ENCODE peak calls at places on chromosomes 6 and 20, in six cellular contexts. One of them, this sample, is unnamed.

GRCh38 chr20:19974621-19975435 is 42.3 kb upstream of the NAA20 start:
- DNase-seq in fibroblast of pulmonary artery: peak
- DNase-seq in GM20000: no peak
- DNase-seq in left ventricle myocardium inferior: peak
- DNase-seq in GM13977: no peak
- DNase-seq in upper lobe of right lung: peak
- DNase-seq in this sample: no peak

GRCh38 chr6:139452176-139452876 is 77.9 kb upstream of the CITED2 start:
- DNase-seq in fibroblast of pulmonary artery: peak
- DNase-seq in GM20000: no peak
- DNase-seq in left ventricle myocardium inferior: no peak
- DNase-seq in GM13977: no peak
- DNase-seq in upper lobe of right lung: no peak
- DNase-seq in this sample: no peak

GRCh38 chr6:133548409-133548808 is 307.3 kb downstream of the EYA4 start:
- DNase-seq in fibroblast of pulmonary artery: peak
- DNase-seq in GM20000: no peak
- DNase-seq in left ventricle myocardium inferior: no peak
- DNase-seq in GM13977: no peak
- DNase-seq in upper lobe of right lung: no peak
- DNase-seq in this sample: no peak

GRCh38 chr6:122153530-122153929 is 245.9 kb upstream of the HSF2 start:
- DNase-seq in fibroblast of pulmonary artery: no peak
- DNase-seq in GM20000: no peak
- DNase-seq in left ventricle myocardium inferior: no peak
- DNase-seq in GM13977: no peak
- DNase-seq in upper lobe of right lung: no peak
- DNase-seq in this sample: no peak

GRCh38 chr20:60632420-60633262 is 619.4 kb upstream of the CDH4 start:
- DNase-seq in fibroblast of pulmonary artery: no peak
- DNase-seq in GM20000: no peak
- DNase-seq in left ventricle myocardium inferior: no peak
- DNase-seq in GM13977: no peak
- DNase-seq in upper lobe of right lung: no peak
- DNase-seq in this sample: no peak

GRCh38 chr6:87366428-87366827 is 21.8 kb downstream of the C6orf163 start:
- DNase-seq in fibroblast of pulmonary artery: peak
- DNase-seq in GM20000: no peak
- DNase-seq in left ventricle myocardium inferior: no peak
- DNase-seq in GM13977: no peak
- DNase-seq in upper lobe of right lung: no peak
- DNase-seq in this sample: no peak

GRCh38 chr6:134074151-134074712 is 21.8 kb upstream of the SLC2A12 start:
- DNase-seq in fibroblast of pulmonary artery: peak
- DNase-seq in GM20000: no peak
- DNase-seq in left ventricle myocardium inferior: no peak
- DNase-seq in GM13977: no peak
- DNase-seq in upper lobe of right lung: no peak
- DNase-seq in this sample: no peak

GRCh38 chr6:159066479-159066878 is 21.7 kb upstream of the TAGAP start:
- DNase-seq in fibroblast of pulmonary artery: no peak
- DNase-seq in GM20000: no peak
- DNase-seq in left ventricle myocardium inferior: no peak
- DNase-seq in GM13977: no peak
- DNase-seq in upper lobe of right lung: no peak
- DNase-seq in this sample: no peak

GRCh38 chr6:111248789-111249188 is 161.5 kb downstream of the SLC16A10 start:
- DNase-seq in fibroblast of pulmonary artery: no peak
- DNase-seq in GM20000: no peak
- DNase-seq in left ventricle myocardium inferior: no peak
- DNase-seq in GM13977: no peak
- DNase-seq in upper lobe of right lung: no peak
- DNase-seq in this sample: no peak

GRCh38 chr6:151313060-151313459 is 73.3 kb downstream of the AKAP12 start:
- DNase-seq in fibroblast of pulmonary artery: peak
- DNase-seq in GM20000: no peak
- DNase-seq in left ventricle myocardium inferior: no peak
- DNase-seq in GM13977: no peak
- DNase-seq in upper lobe of right lung: no peak
- DNase-seq in this sample: no peak

GRCh38 chr6:23181301-23182110 is 612.1 kb downstream of the HDGFL1 start:
- DNase-seq in fibroblast of pulmonary artery: no peak
- DNase-seq in GM20000: no peak
- DNase-seq in left ventricle myocardium inferior: no peak
- DNase-seq in GM13977: no peak
- DNase-seq in upper lobe of right lung: no peak
- DNase-seq in this sample: no peak

GRCh38 chr20:10263385-10264165 is 44.9 kb downstream of the SNAP25 start:
- DNase-seq in fibroblast of pulmonary artery: no peak
- DNase-seq in GM20000: no peak
- DNase-seq in left ventricle myocardium inferior: no peak
- DNase-seq in GM13977: no peak
- DNase-seq in upper lobe of right lung: no peak
- DNase-seq in this sample: no peak

GRCh38 chr6:87718662-87719433 is 16.8 kb upstream of the AKIRIN2 start:
- DNase-seq in fibroblast of pulmonary artery: peak
- DNase-seq in GM20000: no peak
- DNase-seq in left ventricle myocardium inferior: no peak
- DNase-seq in GM13977: no peak
- DNase-seq in upper lobe of right lung: no peak
- DNase-seq in this sample: no peak

GRCh38 chr6:169457762-169458161 is 204.1 kb upstream of the THBS2 start:
- DNase-seq in fibroblast of pulmonary artery: no peak
- DNase-seq in GM20000: no peak
- DNase-seq in left ventricle myocardium inferior: no peak
- DNase-seq in GM13977: no peak
- DNase-seq in upper lobe of right lung: no peak
- DNase-seq in this sample: no peak

GRCh38 chr6:141056945-141057635 is 1075.6 kb upstream of the GJE1 start:
- DNase-seq in fibroblast of pulmonary artery: peak
- DNase-seq in GM20000: no peak
- DNase-seq in left ventricle myocardium inferior: no peak
- DNase-seq in GM13977: no peak
- DNase-seq in upper lobe of right lung: no peak
- DNase-seq in this sample: no peak

GRCh38 chr6:102118034-102118433 is 724.5 kb downstream of the GRIK2 start:
- DNase-seq in fibroblast of pulmonary artery: no peak
- DNase-seq in GM20000: no peak
- DNase-seq in left ventricle myocardium inferior: no peak
- DNase-seq in GM13977: no peak
- DNase-seq in upper lobe of right lung: no peak
- DNase-seq in this sample: no peak

GRCh38 chr6:21402368-21402767 is 191.2 kb upstream of the SOX4 start:
- DNase-seq in fibroblast of pulmonary artery: peak
- DNase-seq in GM20000: peak
- DNase-seq in left ventricle myocardium inferior: no peak
- DNase-seq in GM13977: peak
- DNase-seq in upper lobe of right lung: no peak
- DNase-seq in this sample: peak

GRCh38 chr6:2228392-2228791 is 17.0 kb downstream of the GMDS start:
- DNase-seq in fibroblast of pulmonary artery: no peak
- DNase-seq in GM20000: no peak
- DNase-seq in left ventricle myocardium inferior: no peak
- DNase-seq in GM13977: no peak
- DNase-seq in upper lobe of right lung: no peak
- DNase-seq in this sample: no peak

GRCh38 chr6:160534050-160534696 is 129.9 kb downstream of the LPA start:
- DNase-seq in fibroblast of pulmonary artery: peak
- DNase-seq in GM20000: peak
- DNase-seq in left ventricle myocardium inferior: peak
- DNase-seq in GM13977: peak
- DNase-seq in upper lobe of right lung: peak
- DNase-seq in this sample: peak

GRCh38 chr6:150352321-150353296 is 16.2 kb upstream of the IYD start:
- DNase-seq in fibroblast of pulmonary artery: peak
- DNase-seq in GM20000: no peak
- DNase-seq in left ventricle myocardium inferior: no peak
- DNase-seq in GM13977: no peak
- DNase-seq in upper lobe of right lung: no peak
- DNase-seq in this sample: peak

DNA sequence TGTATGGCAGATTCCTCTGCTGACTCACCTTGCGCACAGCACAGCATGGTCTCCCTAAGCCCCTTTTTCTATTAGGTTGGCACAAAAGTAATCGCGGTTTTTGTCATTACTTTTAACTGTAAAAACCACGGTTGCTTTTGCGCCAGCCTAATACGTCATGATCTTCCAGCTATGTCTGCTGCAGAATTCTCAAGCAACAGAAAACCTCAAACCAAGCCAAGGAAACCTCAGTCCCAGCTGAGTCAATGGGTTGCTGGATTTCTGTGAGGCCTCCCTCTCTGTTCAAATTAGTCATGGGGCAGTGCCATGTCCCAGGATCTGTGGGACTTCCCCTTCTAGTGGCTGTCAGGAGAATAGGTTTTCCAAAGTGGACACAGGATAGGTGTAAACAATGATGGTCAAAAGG is 15.7 kb upstream of the ENPP1 start:
- DNase-seq in fibroblast of pulmonary artery: no peak
- DNase-seq in GM20000: no peak
- DNase-seq in left ventricle myocardium inferior: no peak
- DNase-seq in GM13977: no peak
- DNase-seq in upper lobe of right lung: no peak
- DNase-seq in this sample: peak
- TF ChIP-seq CTCF in fibroblast of pulmonary artery: no peak
- TF ChIP-seq CTCF in GM20000: no peak
- TF ChIP-seq CTCF in left ventricle myocardium inferior: no peak
- TF ChIP-seq CTCF in GM13977: no peak
- TF ChIP-seq CTCF in upper lobe of right lung: no peak
- TF ChIP-seq CTCF in this sample: no peak

DNA sequence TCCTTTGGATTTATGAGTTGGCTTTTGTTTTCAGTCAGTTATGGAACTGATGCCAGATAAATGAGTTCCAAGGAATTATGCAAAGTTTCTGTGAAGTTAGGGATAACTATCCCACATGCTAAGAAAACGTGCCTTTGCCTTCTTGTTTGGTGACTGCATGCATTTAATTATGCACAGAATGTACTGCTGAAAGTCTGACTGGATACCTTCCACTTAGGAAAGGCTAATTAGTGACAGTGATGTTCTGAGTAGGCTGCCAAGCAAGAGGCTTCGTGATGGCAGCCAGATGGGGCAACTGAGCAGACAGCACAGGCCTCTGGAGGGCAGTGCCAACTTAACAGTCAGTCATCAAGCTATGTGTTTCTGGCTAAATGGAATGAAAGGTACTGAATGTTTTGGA is 289.9 kb downstream of the CD109 start:
- DNase-seq in fibroblast of pulmonary artery: peak
- DNase-seq in GM20000: no peak
- DNase-seq in left ventricle myocardium inferior: no peak
- DNase-seq in GM13977: no peak
- DNase-seq in upper lobe of right lung: no peak
- DNase-seq in this sample: peak
- TF ChIP-seq CTCF in fibroblast of pulmonary artery: peak
- TF ChIP-seq CTCF in GM20000: no peak
- TF ChIP-seq CTCF in left ventricle myocardium inferior: no peak
- TF ChIP-seq CTCF in GM13977: no peak
- TF ChIP-seq CTCF in upper lobe of right lung: no peak
- TF ChIP-seq CTCF in this sample: no peak

GRCh38 chr6:166151798-166152197 is 15.9 kb downstream of the TBXT start:
- DNase-seq in fibroblast of pulmonary artery: no peak
- DNase-seq in GM20000: no peak
- DNase-seq in left ventricle myocardium inferior: no peak
- DNase-seq in GM13977: no peak
- DNase-seq in upper lobe of right lung: no peak
- DNase-seq in this sample: no peak

GRCh38 chr6:166157930-166158617 is 9.6 kb downstream of the TBXT start:
- DNase-seq in fibroblast of pulmonary artery: no peak
- DNase-seq in GM20000: no peak
- DNase-seq in left ventricle myocardium inferior: no peak
- DNase-seq in GM13977: no peak
- DNase-seq in upper lobe of right lung: no peak
- DNase-seq in this sample: no peak

GRCh38 chr6:166162599-166163342 is 4.9 kb downstream of the TBXT start:
- DNase-seq in fibroblast of pulmonary artery: no peak
- DNase-seq in GM20000: peak
- DNase-seq in left ventricle myocardium inferior: no peak
- DNase-seq in GM13977: peak
- DNase-seq in upper lobe of right lung: no peak
- DNase-seq in this sample: peak

GRCh38 chr6:166152660-166153059 is 15.0 kb downstream of the TBXT start:
- DNase-seq in fibroblast of pulmonary artery: no peak
- DNase-seq in GM20000: no peak
- DNase-seq in left ventricle myocardium inferior: no peak
- DNase-seq in GM13977: no peak
- DNase-seq in upper lobe of right lung: no peak
- DNase-seq in this sample: no peak

DNA sequence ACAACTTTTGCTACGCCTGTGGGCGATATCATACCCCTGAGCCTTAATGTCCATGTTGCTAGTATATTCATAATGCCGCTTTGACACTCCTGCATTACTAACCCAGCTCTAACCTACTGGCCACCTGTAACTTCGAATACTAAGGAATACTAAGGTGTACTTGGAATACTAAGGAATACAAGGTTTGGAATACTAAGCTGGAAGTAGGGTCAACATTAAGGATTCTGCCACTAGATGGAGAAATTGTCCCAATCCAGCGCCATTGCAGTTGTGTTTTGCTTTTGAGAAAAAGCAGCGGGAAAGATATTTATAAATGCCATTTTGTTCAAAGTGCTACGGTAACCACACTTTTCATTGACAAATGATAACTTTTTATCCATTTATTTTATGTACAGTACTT is 10.7 kb downstream of the TBXT start:
- DNase-seq in fibroblast of pulmonary artery: peak
- DNase-seq in GM20000: no peak
- DNase-seq in left ventricle myocardium inferior: no peak
- DNase-seq in GM13977: no peak
- DNase-seq in upper lobe of right lung: no peak
- DNase-seq in this sample: no peak
- TF ChIP-seq CTCF in fibroblast of pulmonary artery: peak
- TF ChIP-seq CTCF in GM20000: no peak
- TF ChIP-seq CTCF in left ventricle myocardium inferior: peak
- TF ChIP-seq CTCF in GM13977: no peak
- TF ChIP-seq CTCF in upper lobe of right lung: peak
- TF ChIP-seq CTCF in this sample: no peak

DNA sequence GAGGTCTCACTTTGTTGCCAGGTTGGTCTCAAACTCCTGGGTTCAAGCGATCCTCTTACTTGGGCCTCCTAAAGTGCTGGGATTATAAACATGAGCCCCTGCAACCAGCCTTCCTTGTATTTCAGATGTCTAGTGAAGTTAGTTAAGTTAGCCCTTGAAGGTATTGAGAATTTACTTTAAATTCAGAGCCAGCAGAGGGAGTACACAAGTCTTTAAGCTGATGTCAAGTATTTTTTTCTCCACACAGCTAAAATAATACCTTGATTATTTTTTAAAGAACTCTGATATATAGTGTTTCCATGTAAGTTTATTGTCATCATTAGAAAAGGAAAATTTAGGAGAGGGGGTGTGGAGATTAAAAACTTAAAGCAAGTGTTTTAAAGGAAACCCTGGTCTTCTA is 9.8 kb downstream of the FOXO3 start:
- DNase-seq in fibroblast of pulmonary artery: no peak
- DNase-seq in GM20000: no peak
- DNase-seq in left ventricle myocardium inferior: no peak
- DNase-seq in GM13977: no peak
- DNase-seq in upper lobe of right lung: no peak
- DNase-seq in this sample: no peak
- TF ChIP-seq CTCF in fibroblast of pulmonary artery: no peak
- TF ChIP-seq CTCF in GM20000: no peak
- TF ChIP-seq CTCF in left ventricle myocardium inferior: no peak
- TF ChIP-seq CTCF in GM13977: peak
- TF ChIP-seq CTCF in upper lobe of right lung: no peak
- TF ChIP-seq CTCF in this sample: no peak